ENCODE peak calls at places on chromosomes 16 and 17, in seven cellular contexts. E is SK-N-SH, U is neural progenitor cell, S is right cardiac atrium, N is AG04450, T is mammary epithelial cell, H is fibroblast of lung. X is an unnamed sample.

GRCh38 chr16:21023509-21024202 is 123.1 kb downstream of the LYRM1 start:
- DNase-seq in H (no peak), U (no peak), N (no peak), E (no peak), T (no peak), S (peak), X (no peak)

GRCh38 chr17:34107019-34107418 is 148.1 kb upstream of the CCL2 start:
- DNase-seq in N (no peak), S (no peak), T (no peak), H (no peak), U (no peak), E (no peak), X (no peak)

GRCh38 chr17:57207396-57207795 is 48.9 kb upstream of the MSI2 start:
- DNase-seq in T (no peak), U (no peak), H (no peak), E (no peak), S (no peak), N (no peak), X (no peak)

GRCh38 chr16:10514369-10515055 is 65.9 kb downstream of the EMP2 start:
- DNase-seq in U (peak), H (peak), E (peak), N (peak), T (peak), S (no peak), X (no peak)

GRCh38 chr16:84619103-84619460 is 1.2 kb upstream of the COTL1 start:
- DNase-seq in S (no peak), T (no peak), N (no peak), U (no peak), H (no peak), E (no peak), X (no peak)

GRCh38 chr16:20331635-20332034 is 4.3 kb upstream of the GP2 start:
- DNase-seq in E (no peak), S (no peak), T (no peak), U (no peak), H (no peak), N (no peak), X (no peak)

GRCh38 chr17:15398291-15398690 is 56.9 kb upstream of the TEKT3 start:
- DNase-seq in H (peak), U (no peak), N (no peak), T (peak), E (peak), S (no peak), X (no peak)

GRCh38 chr17:20979792-20980083 is 63.1 kb downstream of the USP22 start:
- DNase-seq in H (no peak), N (no peak), T (no peak), S (no peak), E (no peak), U (no peak), X (no peak)

GRCh38 chr17:59001158-59001814 is 105.4 kb downstream of the TRIM37 start:
- DNase-seq in E (no peak), H (peak), U (no peak), N (no peak), T (no peak), S (peak), X (no peak)

GRCh38 chr17:9330903-9331272 is 244.7 kb downstream of the STX8 start:
- DNase-seq in S (no peak), T (no peak), U (peak), N (no peak), E (no peak), H (no peak), X (no peak)

GRCh38 chr17:1160591-1161041 is 19.2 kb downstream of the ABR start:
- DNase-seq in N (no peak), T (no peak), S (no peak), E (no peak), H (peak), U (no peak), X (no peak)

GRCh38 chr16:85570213-85570734 is 42.8 kb upstream of the GSE1 start:
- DNase-seq in N (no peak), U (no peak), T (peak), S (no peak), H (no peak), E (no peak), X (no peak)

GRCh38 chr17:45925311-45925710 is 31.0 kb downstream of the MAPT start:
- DNase-seq in U (no peak), N (no peak), T (no peak), E (no peak), S (no peak), H (no peak), X (no peak)

GRCh38 chr17:16652252-16652651 is 1.4 kb downstream of the ZNF624 start:
- DNase-seq in U (no peak), H (no peak), S (no peak), T (no peak), E (no peak), N (no peak), X (no peak)

GRCh38 chr17:7019839-7020519 is 2.9 kb upstream of the BCL6B start:
- DNase-seq in N (no peak), S (peak), T (no peak), H (peak), E (peak), U (peak), X (no peak)

GRCh38 chr16:17416461-17417221 is 54.1 kb downstream of the XYLT1 start:
- DNase-seq in T (no peak), H (peak), E (peak), N (no peak), U (no peak), S (peak), X (no peak)

GRCh38 chr16:87363771-87364476 is 19.7 kb downstream of the FBXO31 start:
- DNase-seq in N (no peak), T (no peak), S (peak), E (peak), U (no peak), H (no peak), X (no peak)

GRCh38 chr17:65536573-65537342 is 24.7 kb downstream of the AXIN2 start:
- DNase-seq in U (no peak), T (no peak), N (no peak), E (no peak), S (no peak), H (peak), X (no peak)

GRCh38 chr17:65537845-65538678 is 23.4 kb downstream of the AXIN2 start:
- DNase-seq in E (no peak), U (no peak), T (no peak), S (no peak), H (no peak), N (no peak), X (no peak)

GRCh38 chr17:65538679-65539529 is 22.5 kb downstream of the AXIN2 start:
- DNase-seq in T (no peak), S (no peak), E (no peak), U (peak), N (no peak), H (no peak), X (no peak)

GRCh38 chr17:65535777-65536572 is 25.5 kb downstream of the AXIN2 start:
- DNase-seq in H (no peak), T (no peak), E (no peak), N (no peak), S (no peak), U (no peak), X (no peak)

DNA sequence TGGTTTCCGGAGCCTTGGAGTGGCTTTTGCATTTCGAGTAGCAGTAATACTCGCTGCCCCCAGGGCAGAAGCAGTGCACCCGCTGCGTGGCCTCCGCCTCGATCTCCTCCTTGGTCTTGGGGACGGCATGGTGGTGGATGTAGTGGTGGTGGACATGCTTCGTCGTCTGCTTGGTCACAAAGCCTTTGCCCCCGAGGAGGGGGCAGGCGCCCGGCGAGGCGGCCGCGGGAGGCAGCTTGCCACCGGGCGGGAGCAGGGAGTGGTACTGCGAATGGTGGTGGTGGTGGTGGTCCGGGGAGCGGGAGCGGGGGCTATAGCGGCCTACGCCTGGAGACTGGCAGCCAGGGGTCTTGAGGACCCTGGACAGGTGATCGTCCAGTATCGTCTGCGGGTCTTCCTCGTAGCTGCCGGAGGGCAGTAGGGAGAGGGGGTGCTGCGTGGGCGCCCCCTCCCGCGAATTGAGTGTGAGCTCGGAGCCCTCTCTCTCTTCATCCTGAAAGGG is 24.1 kb downstream of the AXIN2 start:
- DNase-seq in T (no peak), U (no peak), E (no peak), H (no peak), N (no peak), S (no peak), X (no peak)
- H3K27ac ChIP-seq in T (no peak), U (no peak), E (no peak), H (no peak), N (no peak), S (no peak), X (no peak)

GRCh38 chr16:68247400-68247799 is 2.2 kb downstream of the PLA2G15 start:
- DNase-seq in U (no peak), T (no peak), H (no peak), N (no peak), S (peak), E (no peak), X (no peak)

GRCh38 chr16:68250951-68251350 is 5.8 kb downstream of the PLA2G15 start:
- DNase-seq in E (no peak), N (no peak), S (no peak), H (no peak), T (no peak), U (no peak), X (no peak)

GRCh38 chr16:68247932-68248331 is 2.8 kb downstream of the PLA2G15 start:
- DNase-seq in T (no peak), H (no peak), E (no peak), U (no peak), S (no peak), N (no peak), X (no peak)

GRCh38 chr16:68251812-68252211 is 6.6 kb downstream of the PLA2G15 start:
- DNase-seq in H (no peak), U (no peak), S (no peak), E (no peak), T (no peak), N (no peak), X (no peak)

DNA sequence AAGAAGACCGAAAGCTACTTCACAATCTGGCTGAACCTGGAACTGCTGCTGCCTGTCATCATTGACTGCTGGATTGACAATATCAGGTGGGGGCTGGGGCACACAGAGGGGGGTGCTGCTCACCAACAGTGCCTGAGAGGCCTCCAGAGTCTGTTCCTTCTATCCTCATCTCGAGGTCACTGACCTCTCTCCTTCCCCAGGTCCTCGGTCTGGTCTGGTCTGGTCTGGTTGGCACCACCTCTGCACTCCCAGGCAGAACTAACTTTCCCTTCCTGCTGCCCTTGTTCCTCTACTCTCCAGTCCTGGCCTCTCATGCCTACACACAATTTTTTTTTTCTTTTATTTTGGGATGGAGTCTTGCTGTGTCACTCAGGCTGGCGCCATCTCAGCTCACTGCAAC is 4.2 kb downstream of the PLA2G15 start:
- DNase-seq in N (no peak), T (no peak), U (no peak), S (no peak), H (no peak), E (no peak), X (no peak)
- H3K27ac ChIP-seq in N (no peak), T (no peak), U (no peak), S (no peak), H (no peak), E (no peak), X (no peak)

GRCh38 chr16:11681526-11681925 is 13.3 kb downstream of the SNN start:
- DNase-seq in N (no peak), E (no peak), U (no peak), T (no peak), H (no peak), S (peak), X (no peak)
- H3K27ac ChIP-seq in N (no peak), E (no peak), U (no peak), T (no peak), H (no peak), S (no peak), X (no peak)

GRCh38 chr17:62648247-62648953 is 20.9 kb downstream of the MRC2 start:
- DNase-seq in T (no peak), E (no peak), U (no peak), H (no peak), S (peak), N (no peak), X (no peak)
- H3K27ac ChIP-seq in T (no peak), E (no peak), U (no peak), H (peak), S (peak), N (peak), X (no peak)